ENCODE peak calls at places on chromosomes 3 and 15, in six cellular contexts. I, X, U, D, O and W are unnamed samples. For H3K4me1, the result is how much of the 10 kb centered on the place peaks cover.

GRCh38 chr3:163838769-163839168 is 1239.5 kb downstream of the SI start:
- DNase-seq in I (no peak), X (no peak), U (no peak), D (no peak), O (no peak), W (no peak)

GRCh38 chr3:120503727-120504616 is 53.2 kb upstream of the FSTL1 start:
- DNase-seq in I (no peak), X (no peak), U (no peak), D (no peak), O (no peak), W (no peak)

GRCh38 chr15:74350295-74351275 is 16.9 kb downstream of the CYP11A1 start:
- DNase-seq in I (no peak), X (no peak), U (no peak), D (no peak), O (no peak), W (no peak)

GRCh38 chr3:65178703-65179102 is 490.9 kb upstream of the ADAMTS9 start:
- DNase-seq in I (no peak), X (no peak), U (no peak), D (no peak), O (no peak), W (no peak)

GRCh38 chr3:119350114-119350513 is 55.9 kb downstream of the ARHGAP31 start:
- DNase-seq in I (no peak), X (no peak), U (no peak), D (no peak), O (no peak), W (no peak)

GRCh38 chr15:55740981-55741591 is 1.9 kb downstream of the PRTG start:
- DNase-seq in I (no peak), X (no peak), U (no peak), D (no peak), O (no peak), W (no peak)

GRCh38 chr3:161156936-161157335 is 51.8 kb upstream of the B3GALNT1 start:
- DNase-seq in I (no peak), X (no peak), U (no peak), D (no peak), O (no peak), W (no peak)

GRCh38 chr15:58467121-58467721 is 35.4 kb downstream of the LIPC start:
- DNase-seq in I (no peak), X (no peak), U (no peak), D (no peak), O (no peak), W (no peak)

GRCh38 chr3:126731044-126731443 is 27.0 kb downstream of the CHCHD6 start:
- DNase-seq in I (no peak), X (peak), U (no peak), D (no peak), O (no peak), W (no peak)

GRCh38 chr3:186896875-186897274 is 33.5 kb upstream of the ST6GAL1 start:
- DNase-seq in I (no peak), X (no peak), U (no peak), D (no peak), O (no peak), W (no peak)

GRCh38 chr3:193939527-193939926 is 196.4 kb upstream of the HES1 start:
- DNase-seq in I (no peak), X (no peak), U (no peak), D (no peak), O (no peak), W (no peak)

GRCh38 chr3:14458434-14459280 is 56.3 kb downstream of the SLC6A6 start:
- DNase-seq in I (no peak), X (no peak), U (no peak), D (no peak), O (no peak), W (no peak)

GRCh38 chr3:188469228-188469885 is 315.4 kb downstream of the LPP start:
- DNase-seq in I (no peak), X (peak), U (no peak), D (no peak), O (no peak), W (no peak)

GRCh38 chr15:63165166-63165859 is 8.0 kb upstream of the RPS27L start:
- DNase-seq in I (no peak), X (no peak), U (no peak), D (no peak), O (peak), W (no peak)

GRCh38 chr3:182078929-182079328 is 367.2 kb downstream of the SOX2 start:
- DNase-seq in I (no peak), X (no peak), U (no peak), D (no peak), O (no peak), W (no peak)

GRCh38 chr3:72739521-72740466 is 108.5 kb downstream of the SHQ1 start:
- DNase-seq in I (no peak), X (no peak), U (no peak), D (no peak), O (peak), W (no peak)

GRCh38 chr3:18137958-18138357 is 287.2 kb downstream of the SATB1 start:
- DNase-seq in I (no peak), X (no peak), U (no peak), D (no peak), O (no peak), W (no peak)

DNA sequence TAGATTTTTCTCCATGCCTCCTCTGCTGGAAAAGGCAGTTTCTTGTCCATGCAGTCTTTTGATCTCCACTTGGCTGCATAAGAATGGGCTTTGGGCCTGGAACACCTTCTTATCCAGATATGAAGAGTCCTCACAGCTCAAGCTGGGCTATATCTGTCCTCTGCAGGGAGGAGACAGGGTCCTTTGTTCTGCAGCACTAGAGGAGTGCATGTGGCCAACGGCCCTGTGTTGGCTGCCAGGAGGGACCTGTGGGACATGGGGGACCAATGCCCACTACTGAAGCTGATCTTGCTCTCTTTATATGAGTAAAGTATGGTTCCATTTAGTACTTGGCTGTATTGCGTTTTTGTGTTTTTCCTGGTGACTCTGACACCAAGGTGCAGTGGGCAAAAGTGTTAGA is 157.3 kb upstream of the ABI3BP start:
- DNase-seq in I (no peak), X (no peak), U (no peak), D (no peak), O (no peak), W (no peak)
- H3K4me1 ChIP-seq in I (under half), X (under half), U (under half), D (under half), O (under half), W (under half)

DNA sequence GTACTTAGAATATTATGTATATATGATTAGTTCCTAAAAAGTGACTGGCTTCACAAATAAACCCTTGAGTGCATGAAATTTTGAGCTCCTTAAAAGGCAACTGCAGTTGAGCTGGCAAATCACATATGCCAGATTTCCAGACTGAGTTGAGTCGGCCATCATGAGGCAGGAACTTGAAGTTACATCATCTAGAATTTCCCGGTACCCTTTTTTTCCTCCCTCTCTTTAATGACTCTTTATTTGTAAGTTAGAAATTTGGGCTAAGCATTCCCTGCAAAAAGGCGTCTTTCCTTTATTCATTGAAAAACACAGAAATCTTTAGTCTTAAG is 162.6 kb downstream of the FNDC3B start:
- DNase-seq in I (no peak), X (no peak), U (no peak), D (no peak), O (peak), W (no peak)
- H3K4me3 ChIP-seq in I (no peak), X (no peak), U (no peak), D (no peak), O (no peak), W (no peak)

DNA sequence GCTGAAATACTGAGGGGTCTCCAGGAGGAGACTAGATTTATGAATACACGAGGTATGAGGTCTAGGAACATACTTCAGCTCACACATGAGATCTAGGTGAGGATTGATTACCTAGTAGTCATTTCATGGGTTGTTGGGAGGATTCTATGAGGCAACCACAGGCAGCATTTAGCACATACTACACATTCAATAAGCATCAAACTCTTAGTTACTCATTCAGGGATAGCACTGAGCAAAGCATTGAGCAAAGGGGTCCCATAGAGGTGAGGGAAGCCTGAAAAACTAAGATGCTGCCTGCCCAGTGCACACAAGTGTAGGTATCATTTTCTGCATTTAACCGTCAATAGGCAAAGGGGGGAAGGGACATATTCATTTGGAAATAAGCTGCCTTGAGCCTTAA is 4.5 kb downstream of the CCR5 start:
- DNase-seq in I (no peak), X (no peak), U (no peak), D (no peak), O (no peak), W (no peak)
- H3K4me1 ChIP-seq in I (under half), X (under half), U (under half), D (under half), O (under half), W (under half)

GRCh38 chr15:40047413-40048154 is 8.6 kb upstream of the SRP14 start:
- DNase-seq in I (no peak), X (no peak), U (no peak), D (peak), O (peak), W (peak)
- H3K4me3 ChIP-seq in I (no peak), X (no peak), U (no peak), D (no peak), O (no peak), W (no peak)

GRCh38 chr15:40928975-40929729 is at the start of gene DLL4:
- DNase-seq in I (no peak), X (no peak), U (no peak), D (peak), O (peak), W (no peak)

GRCh38 chr15:40926659-40927496 is 2.3 kb upstream of the DLL4 start:
- DNase-seq in I (no peak), X (no peak), U (no peak), D (no peak), O (no peak), W (no peak)

GRCh38 chr15:40929730-40930429 is 740 bp downstream of the DLL4 start:
- DNase-seq in I (no peak), X (no peak), U (no peak), D (peak), O (peak), W (no peak)

GRCh38 chr15:40927497-40928346 is 1.4 kb upstream of the DLL4 start:
- DNase-seq in I (no peak), X (no peak), U (no peak), D (peak), O (no peak), W (no peak)

DNA sequence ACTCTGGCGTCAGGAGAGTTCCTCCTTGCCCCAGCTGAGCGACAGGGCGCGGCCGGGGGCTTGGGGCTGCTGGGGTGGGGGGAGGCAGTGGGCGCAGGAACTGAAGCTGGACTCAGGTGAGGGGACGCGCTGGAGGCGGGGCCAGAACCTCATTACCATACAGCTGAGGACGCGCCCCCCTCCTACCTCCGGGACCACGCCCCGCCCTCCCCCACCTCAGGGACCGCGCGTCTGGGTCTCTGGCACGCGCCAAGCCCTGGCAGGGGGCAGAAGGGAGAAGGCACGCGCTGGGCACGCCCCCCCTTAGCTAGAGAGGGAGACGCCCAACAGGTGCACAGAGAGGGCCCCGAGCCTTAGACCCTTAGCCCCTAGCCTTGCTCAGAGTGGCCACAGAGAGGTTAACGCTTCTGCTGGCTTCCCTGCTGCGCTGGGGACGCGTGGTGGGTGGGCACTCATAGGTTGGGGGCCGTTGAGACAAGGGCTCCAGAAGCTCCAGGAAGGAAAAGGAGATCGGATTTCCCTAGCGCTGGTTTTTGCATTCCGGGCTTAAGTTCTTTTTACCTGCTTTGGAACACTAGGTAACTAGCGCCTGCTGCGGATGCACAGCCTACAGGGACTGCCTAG is 677 bp upstream of the DLL4 start:
- DNase-seq in I (no peak), X (no peak), U (no peak), D (peak), O (no peak), W (no peak)
- H3K4me1 ChIP-seq in I (half or more), X (half or more), U (half or more), D (under half), O (under half), W (half or more)

DNA sequence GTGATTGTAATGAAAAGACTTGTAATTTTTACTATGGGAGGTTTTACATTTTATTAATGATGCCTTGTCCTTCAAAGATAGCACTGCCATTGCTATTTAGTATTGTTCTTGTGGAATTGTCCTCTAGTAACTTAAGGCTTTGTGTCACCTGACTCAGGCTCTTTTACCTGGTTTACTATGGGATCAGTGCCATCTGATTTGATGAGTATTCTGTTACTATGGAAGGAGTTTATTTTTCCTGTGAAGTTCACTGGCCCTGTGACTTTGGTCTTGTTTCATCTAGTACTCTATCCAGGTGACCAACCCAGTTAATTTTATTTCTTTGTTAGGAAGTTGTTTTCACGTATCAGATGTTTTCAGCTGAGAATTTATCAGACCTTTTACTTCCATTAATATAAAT is 9.0 kb downstream of the MORF4L1 start:
- DNase-seq in I (no peak), X (no peak), U (no peak), D (no peak), O (no peak), W (no peak)
- H3K4me3 ChIP-seq in I (no peak), X (no peak), U (no peak), D (no peak), O (no peak), W (no peak)

DNA sequence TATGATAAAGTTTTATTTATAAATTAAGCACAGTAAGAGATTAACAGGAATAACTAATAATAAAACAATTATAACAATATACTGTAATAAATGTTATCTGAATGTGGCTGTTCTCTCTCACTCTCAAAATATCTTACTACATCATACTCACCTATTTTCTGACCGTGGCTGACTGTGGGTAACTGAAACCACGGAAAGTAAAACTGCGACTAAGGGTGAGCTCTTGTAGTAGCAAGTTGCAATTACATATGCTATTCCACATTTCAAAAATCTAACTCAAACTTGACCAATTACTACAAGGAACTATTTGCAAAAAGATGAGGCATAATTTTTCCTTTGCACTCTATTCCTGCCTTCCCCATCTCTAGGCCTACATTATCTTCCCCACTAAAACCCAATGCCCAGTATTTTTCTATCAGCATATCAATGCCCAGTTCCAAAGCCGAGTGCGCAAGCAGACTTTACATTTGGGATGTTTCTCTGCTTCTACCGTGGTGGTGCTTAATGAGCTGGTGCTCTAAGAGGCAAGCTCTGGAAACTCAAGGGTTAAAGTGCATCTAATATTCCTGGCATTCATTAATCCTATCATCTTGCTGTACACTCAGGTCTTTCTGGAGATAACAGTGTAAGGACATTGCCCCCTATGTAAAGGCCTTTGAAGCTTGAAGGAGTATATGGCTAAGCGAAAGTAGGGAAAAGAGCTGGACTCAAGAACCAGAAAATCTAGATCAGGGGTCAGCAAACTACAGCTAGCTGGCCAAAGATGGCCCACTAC is 6.7 kb downstream of the PCYT1A start:
- DNase-seq in I (no peak), X (no peak), U (no peak), D (no peak), O (no peak), W (no peak)
- H3K4me1 ChIP-seq in I (half or more), X (half or more), U (under half), D (under half), O (under half), W (half or more)

GRCh38 chr3:542030-542429 is 345.5 kb downstream of the CHL1 start:
- DNase-seq in I (no peak), X (no peak), U (no peak), D (no peak), O (no peak), W (no peak)

GRCh38 chr3:541328-541727 is 344.8 kb downstream of the CHL1 start:
- DNase-seq in I (no peak), X (no peak), U (no peak), D (no peak), O (no peak), W (no peak)

GRCh38 chr3:535566-536416 is 339.2 kb downstream of the CHL1 start:
- DNase-seq in I (peak), X (no peak), U (no peak), D (no peak), O (peak), W (no peak)

GRCh38 chr3:536417-536813 is 339.9 kb downstream of the CHL1 start:
- DNase-seq in I (no peak), X (no peak), U (no peak), D (no peak), O (no peak), W (no peak)
- H3K4me3 ChIP-seq in I (peak), X (peak), U (no peak), D (peak), O (peak), W (peak)

GRCh38 chr3:123739754-123740153 is 144.4 kb downstream of the MYLK start:
- DNase-seq in I (no peak), X (no peak), U (no peak), D (no peak), O (peak), W (no peak)

GRCh38 chr3:123734527-123734902 is 149.6 kb downstream of the MYLK start:
- DNase-seq in I (no peak), X (no peak), U (no peak), D (no peak), O (no peak), W (no peak)

GRCh38 chr3:123739146-123739545 is 145.0 kb downstream of the MYLK start:
- DNase-seq in I (no peak), X (no peak), U (no peak), D (no peak), O (no peak), W (no peak)

GRCh38 chr3:123735456-123735855 is 148.7 kb downstream of the MYLK start:
- DNase-seq in I (no peak), X (no peak), U (no peak), D (no peak), O (no peak), W (no peak)

GRCh38 chr3:123737168-123737567 is 147.0 kb downstream of the MYLK start:
- DNase-seq in I (no peak), X (no peak), U (no peak), D (no peak), O (no peak), W (no peak)
- H3K4me1 ChIP-seq in I (under half), X (under half), U (under half), D (half or more), O (under half), W (under half)